ENCODE peak calls at places on chromosome 11, in four cellular contexts. One of them, this sample, is unnamed.

GRCh38 chr11:118147502-118147901 is 5.1 kb downstream of the SCN4B start:
- DNase-seq in coronary artery: no peak
- DNase-seq in stimulated activated CD4-positive, alpha-beta T cell treated with anti-CD3 and anti-CD28 coated beads, Interleukin-4, amount 100 ng/mL, for 48 hours: no peak
- DNase-seq in HCT116: no peak
- DNase-seq in this sample: no peak

GRCh38 chr11:27995082-27995481 is 112.9 kb downstream of the KIF18A start:
- DNase-seq in coronary artery: no peak
- DNase-seq in stimulated activated CD4-positive, alpha-beta T cell treated with anti-CD3 and anti-CD28 coated beads, Interleukin-4, amount 100 ng/mL, for 48 hours: no peak
- DNase-seq in HCT116: no peak
- DNase-seq in this sample: no peak

GRCh38 chr11:113615773-113616172 is 90.3 kb downstream of the TMPRSS5 start:
- DNase-seq in coronary artery: no peak
- DNase-seq in stimulated activated CD4-positive, alpha-beta T cell treated with anti-CD3 and anti-CD28 coated beads, Interleukin-4, amount 100 ng/mL, for 48 hours: no peak
- DNase-seq in HCT116: no peak
- DNase-seq in this sample: no peak

GRCh38 chr11:68990995-68991780 is 10.4 kb upstream of the MRGPRD start:
- DNase-seq in coronary artery: no peak
- DNase-seq in stimulated activated CD4-positive, alpha-beta T cell treated with anti-CD3 and anti-CD28 coated beads, Interleukin-4, amount 100 ng/mL, for 48 hours: no peak
- DNase-seq in HCT116: no peak
- DNase-seq in this sample: peak; percentile 54

GRCh38 chr11:44885065-44885777 is 65.5 kb downstream of the TP53I11 start:
- DNase-seq in coronary artery: no peak
- DNase-seq in stimulated activated CD4-positive, alpha-beta T cell treated with anti-CD3 and anti-CD28 coated beads, Interleukin-4, amount 100 ng/mL, for 48 hours: no peak
- DNase-seq in HCT116: no peak
- DNase-seq in this sample: no peak

GRCh38 chr11:67646535-67647336 is 3.8 kb downstream of the ACY3 start:
- DNase-seq in coronary artery: peak; percentile 64
- DNase-seq in stimulated activated CD4-positive, alpha-beta T cell treated with anti-CD3 and anti-CD28 coated beads, Interleukin-4, amount 100 ng/mL, for 48 hours: no peak
- DNase-seq in HCT116: no peak
- DNase-seq in this sample: peak; percentile 76

GRCh38 chr11:64910451-64911093 is 6.4 kb downstream of the ATG2A start:
- DNase-seq in coronary artery: no peak
- DNase-seq in stimulated activated CD4-positive, alpha-beta T cell treated with anti-CD3 and anti-CD28 coated beads, Interleukin-4, amount 100 ng/mL, for 48 hours: no peak
- DNase-seq in HCT116: no peak
- DNase-seq in this sample: no peak

GRCh38 chr11:115659061-115659963 is 155.1 kb upstream of the CADM1 start:
- DNase-seq in coronary artery: no peak
- DNase-seq in stimulated activated CD4-positive, alpha-beta T cell treated with anti-CD3 and anti-CD28 coated beads, Interleukin-4, amount 100 ng/mL, for 48 hours: no peak
- DNase-seq in HCT116: no peak
- DNase-seq in this sample: no peak

GRCh38 chr11:64544616-64545296 is 46.3 kb upstream of the SLC22A12 start:
- DNase-seq in coronary artery: no peak
- DNase-seq in stimulated activated CD4-positive, alpha-beta T cell treated with anti-CD3 and anti-CD28 coated beads, Interleukin-4, amount 100 ng/mL, for 48 hours: no peak
- DNase-seq in HCT116: no peak
- DNase-seq in this sample: no peak

GRCh38 chr11:8103909-8104308 is 22.9 kb downstream of the TUB start:
- DNase-seq in coronary artery: no peak
- DNase-seq in stimulated activated CD4-positive, alpha-beta T cell treated with anti-CD3 and anti-CD28 coated beads, Interleukin-4, amount 100 ng/mL, for 48 hours: no peak
- DNase-seq in HCT116: no peak
- DNase-seq in this sample: no peak

GRCh38 chr11:17563961-17564686 is 17.1 kb downstream of the OTOG start:
- DNase-seq in coronary artery: peak; percentile 17
- DNase-seq in stimulated activated CD4-positive, alpha-beta T cell treated with anti-CD3 and anti-CD28 coated beads, Interleukin-4, amount 100 ng/mL, for 48 hours: no peak
- DNase-seq in HCT116: no peak
- DNase-seq in this sample: no peak

GRCh38 chr11:119205080-119205479 is 1.1 kb upstream of the CBL start:
- DNase-seq in coronary artery: no peak
- DNase-seq in stimulated activated CD4-positive, alpha-beta T cell treated with anti-CD3 and anti-CD28 coated beads, Interleukin-4, amount 100 ng/mL, for 48 hours: no peak
- DNase-seq in HCT116: no peak
- DNase-seq in this sample: no peak

GRCh38 chr11:576791-577610 is 731 bp downstream of the PHRF1 start:
- DNase-seq in coronary artery: no peak
- DNase-seq in stimulated activated CD4-positive, alpha-beta T cell treated with anti-CD3 and anti-CD28 coated beads, Interleukin-4, amount 100 ng/mL, for 48 hours: no peak
- DNase-seq in HCT116: no peak
- DNase-seq in this sample: no peak

GRCh38 chr11:44453871-44454270 is 111.6 kb upstream of the CD82 start:
- DNase-seq in coronary artery: peak; percentile 29
- DNase-seq in stimulated activated CD4-positive, alpha-beta T cell treated with anti-CD3 and anti-CD28 coated beads, Interleukin-4, amount 100 ng/mL, for 48 hours: no peak
- DNase-seq in HCT116: no peak
- DNase-seq in this sample: no peak

GRCh38 chr11:33185756-33186155 is 24.5 kb upstream of the CSTF3 start:
- DNase-seq in coronary artery: no peak
- DNase-seq in stimulated activated CD4-positive, alpha-beta T cell treated with anti-CD3 and anti-CD28 coated beads, Interleukin-4, amount 100 ng/mL, for 48 hours: no peak
- DNase-seq in HCT116: no peak
- DNase-seq in this sample: no peak

GRCh38 chr11:43574949-43575915 is 105.3 kb upstream of the HSD17B12 start:
- DNase-seq in coronary artery: no peak
- DNase-seq in stimulated activated CD4-positive, alpha-beta T cell treated with anti-CD3 and anti-CD28 coated beads, Interleukin-4, amount 100 ng/mL, for 48 hours: no peak
- DNase-seq in HCT116: no peak
- DNase-seq in this sample: no peak

GRCh38 chr11:2794947-2795346 is 90.6 kb downstream of the CDKN1C start:
- DNase-seq in coronary artery: no peak
- DNase-seq in stimulated activated CD4-positive, alpha-beta T cell treated with anti-CD3 and anti-CD28 coated beads, Interleukin-4, amount 100 ng/mL, for 48 hours: no peak
- DNase-seq in HCT116: no peak
- DNase-seq in this sample: peak; percentile 59

GRCh38 chr11:31779268-31779879 is 31.7 kb downstream of the PAX6 start:
- DNase-seq in coronary artery: no peak
- DNase-seq in stimulated activated CD4-positive, alpha-beta T cell treated with anti-CD3 and anti-CD28 coated beads, Interleukin-4, amount 100 ng/mL, for 48 hours: no peak
- DNase-seq in HCT116: no peak
- DNase-seq in this sample: no peak

GRCh38 chr11:134486106-134486505 is 74.1 kb upstream of the B3GAT1 start:
- DNase-seq in coronary artery: peak; percentile 40
- DNase-seq in stimulated activated CD4-positive, alpha-beta T cell treated with anti-CD3 and anti-CD28 coated beads, Interleukin-4, amount 100 ng/mL, for 48 hours: no peak
- DNase-seq in HCT116: no peak
- DNase-seq in this sample: no peak